ENCODE peak calls at places on chromosome 3, in four cellular contexts. One of them, this sample, is unnamed. For H3K4me1, the result is how much of the 10 kb centered on the place peaks cover.

GRCh38 chr3:197168606-197169005 is 129.8 kb downstream of the DLG1 start:
- DNase-seq in K562: peak
- DNase-seq in IMR-90: peak
- DNase-seq in A549: peak
- DNase-seq in this sample: no peak

GRCh38 chr3:153628591-153628990 is 466.6 kb downstream of the RAP2B start:
- DNase-seq in K562: no peak
- DNase-seq in IMR-90: no peak
- DNase-seq in A549: no peak
- DNase-seq in this sample: peak

GRCh38 chr3:193040836-193041672 is 123.4 kb upstream of the MB21D2 start:
- DNase-seq in K562: peak
- DNase-seq in IMR-90: peak
- DNase-seq in A549: peak
- DNase-seq in this sample: peak

GRCh38 chr3:86993704-86994103 is 2.8 kb upstream of the VGLL3 start:
- DNase-seq in A549: peak
- DNase-seq in IMR-90: peak
- DNase-seq in K562: no peak
- DNase-seq in this sample: no peak

GRCh38 chr3:103794656-103795055 is 1359.8 kb downstream of the ZPLD1 start:
- DNase-seq in IMR-90: no peak
- DNase-seq in A549: no peak
- DNase-seq in K562: no peak
- DNase-seq in this sample: no peak

GRCh38 chr3:163561151-163561550 is 1517.1 kb downstream of the SI start:
- DNase-seq in A549: no peak
- DNase-seq in IMR-90: no peak
- DNase-seq in K562: no peak
- DNase-seq in this sample: no peak

GRCh38 chr3:52724511-52724910 is 18.6 kb downstream of the SPCS1 start:
- DNase-seq in K562: no peak
- DNase-seq in A549: no peak
- DNase-seq in IMR-90: no peak
- DNase-seq in this sample: no peak

GRCh38 chr3:138781012-138781470 is 53.7 kb downstream of the PIK3CB start:
- DNase-seq in IMR-90: no peak
- DNase-seq in K562: no peak
- DNase-seq in A549: no peak
- DNase-seq in this sample: no peak

GRCh38 chr3:149466192-149466591 is 8.3 kb upstream of the TM4SF4 start:
- DNase-seq in A549: peak
- DNase-seq in IMR-90: peak
- DNase-seq in K562: no peak
- DNase-seq in this sample: no peak

GRCh38 chr3:127040216-127040615 is 57.3 kb downstream of the PLXNA1 start:
- DNase-seq in IMR-90: no peak
- DNase-seq in A549: no peak
- DNase-seq in K562: no peak
- DNase-seq in this sample: no peak

GRCh38 chr3:190252080-190252479 is 70.2 kb downstream of the CLDN1 start:
- DNase-seq in IMR-90: peak
- DNase-seq in K562: no peak
- DNase-seq in A549: no peak
- DNase-seq in this sample: no peak

GRCh38 chr3:126373682-126374601 is 16.7 kb upstream of the KLF15 start:
- DNase-seq in IMR-90: peak
- DNase-seq in K562: no peak
- DNase-seq in A549: no peak
- DNase-seq in this sample: no peak

GRCh38 chr3:186524616-186525015 is 19.6 kb downstream of the CRYGS start:
- DNase-seq in K562: no peak
- DNase-seq in IMR-90: no peak
- DNase-seq in A549: no peak
- DNase-seq in this sample: no peak

GRCh38 chr3:192795021-192795420 is 67.7 kb upstream of the FGF12 start:
- DNase-seq in K562: no peak
- DNase-seq in IMR-90: peak
- DNase-seq in A549: no peak
- DNase-seq in this sample: no peak

GRCh38 chr3:99843590-99844260 is 26.1 kb downstream of the CMSS1 start:
- DNase-seq in A549: no peak
- DNase-seq in K562: no peak
- DNase-seq in IMR-90: no peak
- DNase-seq in this sample: no peak

GRCh38 chr3:197007953-197008352 is 21.7 kb downstream of the MELTF start:
- DNase-seq in IMR-90: no peak
- DNase-seq in K562: no peak
- DNase-seq in A549: no peak
- DNase-seq in this sample: no peak

GRCh38 chr3:65672876-65673815 is 365.6 kb downstream of the MAGI1 start:
- DNase-seq in K562: peak
- DNase-seq in IMR-90: peak
- DNase-seq in A549: peak
- DNase-seq in this sample: no peak

GRCh38 chr3:126401611-126402160 is 7.0 kb downstream of the CFAP100 start:
- DNase-seq in K562: no peak
- DNase-seq in A549: no peak
- DNase-seq in IMR-90: no peak
- DNase-seq in this sample: no peak

GRCh38 chr3:162376761-162377160 is 880.2 kb downstream of the OTOL1 start:
- DNase-seq in A549: no peak
- DNase-seq in K562: no peak
- DNase-seq in IMR-90: no peak
- DNase-seq in this sample: no peak

GRCh38 chr3:174002543-174002942 is 605.0 kb downstream of the NLGN1 start:
- DNase-seq in IMR-90: no peak
- DNase-seq in A549: no peak
- DNase-seq in K562: no peak
- DNase-seq in this sample: no peak

GRCh38 chr3:155664922-155665695 is 79.8 kb downstream of the PLCH1 start:
- DNase-seq in IMR-90: peak
- DNase-seq in A549: peak
- DNase-seq in K562: no peak
- DNase-seq in this sample: no peak

GRCh38 chr3:134542287-134542686 is 56.4 kb downstream of the CEP63 start:
- DNase-seq in K562: no peak
- DNase-seq in A549: no peak
- DNase-seq in IMR-90: no peak
- DNase-seq in this sample: no peak

GRCh38 chr3:25594007-25594502 is 70.7 kb downstream of the TOP2B start:
- DNase-seq in K562: peak
- DNase-seq in IMR-90: peak
- DNase-seq in A549: peak
- DNase-seq in this sample: no peak

GRCh38 chr3:102400766-102401165 is 34.0 kb upstream of the ZPLD1 start:
- DNase-seq in A549: no peak
- DNase-seq in K562: no peak
- DNase-seq in IMR-90: peak
- DNase-seq in this sample: no peak

GRCh38 chr3:28125342-28125741 is 116.1 kb upstream of the CMC1 start:
- DNase-seq in K562: no peak
- DNase-seq in IMR-90: no peak
- DNase-seq in A549: no peak
- DNase-seq in this sample: no peak

GRCh38 chr3:185984203-185984602 is 46.4 kb upstream of the TRA2B start:
- DNase-seq in A549: no peak
- DNase-seq in K562: no peak
- DNase-seq in IMR-90: no peak
- DNase-seq in this sample: no peak

GRCh38 chr3:151265166-151265565 is 13.2 kb downstream of the P2RY14 start:
- DNase-seq in A549: no peak
- DNase-seq in IMR-90: no peak
- DNase-seq in K562: no peak
- DNase-seq in this sample: no peak

GRCh38 chr3:151394611-151395010 is 10.1 kb upstream of the P2RY12 start:
- DNase-seq in K562: no peak
- DNase-seq in A549: no peak
- DNase-seq in IMR-90: no peak
- DNase-seq in this sample: no peak

GRCh38 chr3:23735062-23735461 is 70.7 kb upstream of the UBE2E1 start:
- DNase-seq in A549: no peak
- DNase-seq in K562: no peak
- DNase-seq in IMR-90: no peak
- DNase-seq in this sample: no peak

GRCh38 chr3:23667536-23668429 is 138.0 kb upstream of the UBE2E1 start:
- DNase-seq in A549: peak
- DNase-seq in IMR-90: peak
- DNase-seq in K562: no peak
- DNase-seq in this sample: no peak

GRCh38 chr3:194840661-194841514 is 155.2 kb downstream of the FAM43A start:
- DNase-seq in K562: no peak
- DNase-seq in A549: peak
- DNase-seq in IMR-90: peak
- DNase-seq in this sample: no peak

GRCh38 chr3:76570436-76571057 is 469.4 kb upstream of the ROBO2 start:
- DNase-seq in A549: peak
- DNase-seq in K562: no peak
- DNase-seq in IMR-90: peak
- DNase-seq in this sample: no peak

GRCh38 chr3:138812806-138813205 is 21.9 kb downstream of the PIK3CB start:
- DNase-seq in K562: no peak
- DNase-seq in A549: no peak
- DNase-seq in IMR-90: peak
- DNase-seq in this sample: no peak

GRCh38 chr3:127168271-127168670 is 24.7 kb upstream of the PRR23E start:
- DNase-seq in A549: no peak
- DNase-seq in IMR-90: no peak
- DNase-seq in K562: no peak
- DNase-seq in this sample: no peak

GRCh38 chr3:73255609-73256029 is 194.2 kb downstream of the EBLN2 start:
- DNase-seq in K562: peak
- DNase-seq in IMR-90: peak
- DNase-seq in A549: peak
- DNase-seq in this sample: no peak

GRCh38 chr3:136954246-136954645 is 3.5 kb upstream of the IL20RB start:
- DNase-seq in IMR-90: no peak
- DNase-seq in A549: no peak
- DNase-seq in K562: no peak
- DNase-seq in this sample: no peak

GRCh38 chr3:136955813-136956212 is 2.0 kb upstream of the IL20RB start:
- DNase-seq in IMR-90: peak
- DNase-seq in K562: no peak
- DNase-seq in A549: peak
- DNase-seq in this sample: no peak

GRCh38 chr3:136957751-136958288 is at the start of gene IL20RB:
- DNase-seq in IMR-90: peak
- DNase-seq in K562: no peak
- DNase-seq in A549: peak
- DNase-seq in this sample: no peak

GRCh38 chr3:136956994-136957393 is 789 bp upstream of the IL20RB start:
- DNase-seq in IMR-90: no peak
- DNase-seq in K562: no peak
- DNase-seq in A549: no peak
- DNase-seq in this sample: no peak

GRCh38 chr3:136954980-136955780 is 2.6 kb upstream of the IL20RB start:
- DNase-seq in IMR-90: no peak
- DNase-seq in A549: no peak
- DNase-seq in K562: no peak
- DNase-seq in this sample: no peak
- H3K4me1 ChIP-seq in IMR-90: under half
- H3K4me1 ChIP-seq in A549: half or more
- H3K4me1 ChIP-seq in K562: under half
- H3K4me1 ChIP-seq in this sample: under half

GRCh38 chr3:129695203-129695602 is 88.7 kb upstream of the PLXND1 start:
- DNase-seq in K562: no peak
- DNase-seq in IMR-90: peak
- DNase-seq in A549: no peak
- DNase-seq in this sample: no peak
- TF ChIP-seq ELK1 in K562: no peak
- TF ChIP-seq ELK1 in IMR-90: no peak
- TF ChIP-seq ELK1 in A549: no peak
- TF ChIP-seq ELK1 in this sample: no peak

GRCh38 chr3:123939706-123940105 is 21.3 kb downstream of the CCDC14 start:
- DNase-seq in K562: no peak
- DNase-seq in IMR-90: no peak
- DNase-seq in A549: no peak
- DNase-seq in this sample: no peak

GRCh38 chr3:123936400-123936799 is 24.6 kb downstream of the CCDC14 start:
- DNase-seq in A549: no peak
- DNase-seq in K562: no peak
- DNase-seq in IMR-90: no peak
- DNase-seq in this sample: no peak

GRCh38 chr3:123935830-123936229 is 25.2 kb downstream of the CCDC14 start:
- DNase-seq in IMR-90: no peak
- DNase-seq in K562: no peak
- DNase-seq in A549: no peak
- DNase-seq in this sample: no peak

DNA sequence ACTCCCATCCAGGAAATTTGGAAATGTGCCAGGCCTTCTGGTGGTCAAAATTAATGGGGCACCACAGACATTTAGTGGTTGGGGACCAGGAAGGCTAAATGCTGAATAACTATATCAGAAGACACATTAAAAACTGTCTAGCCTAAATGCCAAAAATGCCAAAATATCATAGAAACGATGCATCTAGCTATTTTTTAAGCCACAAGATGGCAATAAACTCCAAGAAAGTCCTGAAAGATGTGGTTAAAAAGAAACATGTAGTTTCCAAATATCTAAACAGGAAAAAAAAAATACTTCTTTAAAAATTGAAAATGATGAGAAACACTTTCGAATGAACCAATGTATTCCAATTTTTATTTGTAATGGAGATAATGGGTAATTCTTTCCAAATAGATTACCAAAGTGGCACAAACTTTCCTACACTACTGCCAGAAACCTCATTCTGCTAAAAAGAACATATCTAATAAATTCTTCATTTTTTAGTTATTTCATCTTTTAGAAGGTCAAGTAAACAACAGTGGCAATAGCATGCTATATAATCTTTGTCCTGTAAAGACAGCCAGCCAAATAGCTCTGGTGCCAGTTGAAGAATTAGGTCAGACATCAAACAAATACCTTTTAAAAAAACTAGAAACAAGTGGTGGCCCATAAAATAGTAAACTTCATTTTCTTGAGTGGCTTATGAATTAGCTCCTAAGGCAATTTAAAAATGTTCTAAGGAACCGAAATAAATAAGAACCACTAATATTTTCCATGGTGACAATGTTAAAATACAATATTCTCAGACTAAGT is 19.7 kb downstream of the CCDC14 start:
- DNase-seq in K562: no peak
- DNase-seq in A549: no peak
- DNase-seq in IMR-90: no peak
- DNase-seq in this sample: no peak
- H3K4me1 ChIP-seq in K562: under half
- H3K4me1 ChIP-seq in A549: under half
- H3K4me1 ChIP-seq in IMR-90: under half
- H3K4me1 ChIP-seq in this sample: under half

GRCh38 chr3:22594990-22595389 is 608.1 kb upstream of the UBE2E2 start:
- DNase-seq in A549: no peak
- DNase-seq in IMR-90: no peak
- DNase-seq in K562: no peak
- DNase-seq in this sample: no peak
- TF ChIP-seq ELK1 in A549: no peak
- TF ChIP-seq ELK1 in IMR-90: no peak
- TF ChIP-seq ELK1 in K562: no peak
- TF ChIP-seq ELK1 in this sample: no peak